ENCODE peak calls at places on chromosomes 13 and 19, in five cellular contexts. B is activated CD8-positive, alpha-beta T cell treated with anti-CD3 and anti-CD28 coated beads for 36 hours; A is fibroblast of the aortic adventitia; E is fibroblast of villous mesenchyme; T is foreskin fibroblast. X is an unnamed sample.

GRCh38 chr13:32153056-32153455 is 121.5 kb downstream of the FRY start:
- DNase-seq in B (no peak), A (peak), E (peak), T (peak), X (no peak)

GRCh38 chr19:17402982-17403855 is 2.2 kb downstream of the BST2 start:
- DNase-seq in B (peak), A (no peak), E (no peak), T (no peak), X (peak)

GRCh38 chr19:55858401-55858800 is 22.1 kb downstream of the NLRP4 start:
- DNase-seq in B (no peak), A (no peak), E (no peak), T (no peak), X (no peak)

GRCh38 chr13:85405316-85405897 is 393.8 kb downstream of the SLITRK6 start:
- DNase-seq in B (no peak), A (no peak), E (no peak), T (no peak), X (no peak)

GRCh38 chr19:13241321-13242104 is 91.3 kb downstream of the IER2 start:
- DNase-seq in B (peak), A (no peak), E (no peak), T (no peak), X (no peak)

GRCh38 chr19:43432866-43433673 is 18.4 kb downstream of the TEX101 start:
- DNase-seq in B (peak), A (peak), E (peak), T (peak), X (peak)

GRCh38 chr13:35979378-35979911 is 151.7 kb downstream of the DCLK1 start:
- DNase-seq in B (no peak), A (peak), E (peak), T (peak), X (no peak)

GRCh38 chr13:67383358-67383757 is 153.2 kb upstream of the PCDH9 start:
- DNase-seq in B (no peak), A (peak), E (no peak), T (peak), X (no peak)

GRCh38 chr13:94657167-94657566 is 55.2 kb downstream of the SOX21 start:
- DNase-seq in B (peak), A (no peak), E (peak), T (no peak), X (no peak)

GRCh38 chr13:53694814-53695533 is 666.4 kb downstream of the OLFM4 start:
- DNase-seq in B (no peak), A (no peak), E (no peak), T (no peak), X (no peak)

GRCh38 chr19:56900573-56901097 is 60.1 kb upstream of the PEG3 start:
- DNase-seq in B (no peak), A (no peak), E (peak), T (no peak), X (no peak)

GRCh38 chr13:50319603-50320296 is 304.5 kb downstream of the KCNRG start:
- DNase-seq in B (no peak), A (peak), E (peak), T (peak), X (no peak)

GRCh38 chr19:17753976-17754375 is 2.7 kb downstream of the FCHO1 start:
- DNase-seq in B (no peak), A (no peak), E (no peak), T (no peak), X (no peak)

GRCh38 chr13:52980695-52981094 is 47.9 kb upstream of the OLFM4 start:
- DNase-seq in B (no peak), A (no peak), E (no peak), T (no peak), X (no peak)

GRCh38 chr13:64453831-64454230 is 2776.3 kb downstream of the PCDH9 start:
- DNase-seq in B (no peak), A (no peak), E (no peak), T (no peak), X (no peak)

GRCh38 chr13:66074018-66074615 is 1156.0 kb downstream of the PCDH9 start:
- DNase-seq in B (no peak), A (no peak), E (no peak), T (no peak), X (no peak)

GRCh38 chr13:41562083-41562482 is 104.7 kb downstream of the RGCC start:
- DNase-seq in B (no peak), A (peak), E (peak), T (peak), X (no peak)

GRCh38 chr19:19489804-19490204 is 25.5 kb downstream of the TSSK6 start:
- DNase-seq in B (no peak), A (no peak), E (no peak), T (no peak), X (no peak)

GRCh38 chr19:40321566-40322270 is 26.5 kb downstream of the C19orf47 start:
- DNase-seq in B (no peak), A (no peak), E (no peak), T (no peak), X (no peak)

GRCh38 chr19:39470724-39471339 is 9.8 kb upstream of the TIMM50 start:
- DNase-seq in B (no peak), A (no peak), E (no peak), T (peak), X (no peak)

GRCh38 chr19:18208098-18208951 is 4.5 kb upstream of the RAB3A start:
- DNase-seq in B (peak), A (peak), E (peak), T (peak), X (peak)

GRCh38 chr13:24502567-24503375 is 9.8 kb downstream of the PARP4 start:
- DNase-seq in B (no peak), A (peak), E (peak), T (peak), X (no peak)

GRCh38 chr19:17846146-17846545 is 1.6 kb downstream of the JAK3 start:
- DNase-seq in B (peak), A (no peak), E (no peak), T (no peak), X (no peak)

GRCh38 chr13:113818700-113819295 is 45.1 kb downstream of the GAS6 start:
- DNase-seq in B (no peak), A (no peak), E (no peak), T (no peak), X (no peak)

GRCh38 chr13:113991191-113991669 is 17.4 kb upstream of the C13orf46 start:
- DNase-seq in B (no peak), A (no peak), E (no peak), T (no peak), X (no peak)

GRCh38 chr19:7197760-7198696 is 96.2 kb downstream of the INSR start:
- DNase-seq in B (peak), A (peak), E (peak), T (peak), X (peak)
- TF ChIP-seq CTCF in B (no peak), A (peak), E (no peak), T (no peak), X (no peak)

GRCh38 chr19:1841209-1841924 is 6.9 kb downstream of the REXO1 start:
- DNase-seq in B (no peak), A (no peak), E (no peak), T (no peak), X (no peak)

GRCh38 chr19:1843116-1843515 is 5.2 kb downstream of the REXO1 start:
- DNase-seq in B (no peak), A (no peak), E (no peak), T (no peak), X (no peak)

GRCh38 chr19:1844536-1845515 is 3.5 kb downstream of the REXO1 start:
- DNase-seq in B (no peak), A (no peak), E (no peak), T (no peak), X (no peak)

GRCh38 chr19:1845642-1846041 is 2.6 kb downstream of the REXO1 start:
- DNase-seq in B (no peak), A (no peak), E (no peak), T (no peak), X (no peak)

DNA sequence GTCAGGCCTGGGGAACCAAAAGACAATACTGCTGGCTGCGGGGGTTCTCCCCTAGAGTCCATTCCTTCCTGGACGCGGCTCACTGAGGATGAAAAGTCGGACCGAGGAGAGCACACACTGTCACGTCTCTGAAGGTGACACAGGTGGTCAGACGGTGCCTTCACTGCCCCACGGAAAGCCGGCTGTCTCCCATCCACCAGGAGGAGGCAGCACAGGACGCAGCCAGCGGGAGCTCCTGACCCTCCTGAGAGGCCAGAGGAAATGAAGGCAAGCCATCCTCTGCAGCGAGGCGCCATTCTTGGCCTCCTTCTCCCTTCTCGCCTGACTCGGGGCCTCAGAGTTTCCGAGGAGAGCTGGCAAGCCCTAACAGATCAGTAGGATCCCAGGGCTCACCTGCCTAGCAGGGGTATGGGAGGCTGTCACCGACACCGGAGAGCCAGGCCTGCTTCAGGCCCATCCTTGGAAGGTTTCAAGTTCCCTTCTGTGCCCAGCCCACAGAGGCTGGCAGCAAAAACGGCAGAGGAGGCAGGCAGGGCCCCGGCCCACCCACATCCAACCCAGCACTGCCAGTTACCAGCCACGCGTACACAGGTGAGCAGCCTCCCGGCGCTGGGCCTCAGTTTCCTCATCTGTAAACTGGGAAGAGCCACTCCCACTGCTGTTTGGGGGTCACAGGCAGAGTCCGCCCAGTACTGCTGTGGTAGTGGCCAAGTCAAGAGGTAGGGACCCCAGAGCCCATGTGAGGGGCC is 4.5 kb downstream of the REXO1 start:
- DNase-seq in B (no peak), A (no peak), E (no peak), T (no peak), X (no peak)
- TF ChIP-seq CTCF in B (no peak), A (no peak), E (no peak), T (no peak), X (no peak)

DNA sequence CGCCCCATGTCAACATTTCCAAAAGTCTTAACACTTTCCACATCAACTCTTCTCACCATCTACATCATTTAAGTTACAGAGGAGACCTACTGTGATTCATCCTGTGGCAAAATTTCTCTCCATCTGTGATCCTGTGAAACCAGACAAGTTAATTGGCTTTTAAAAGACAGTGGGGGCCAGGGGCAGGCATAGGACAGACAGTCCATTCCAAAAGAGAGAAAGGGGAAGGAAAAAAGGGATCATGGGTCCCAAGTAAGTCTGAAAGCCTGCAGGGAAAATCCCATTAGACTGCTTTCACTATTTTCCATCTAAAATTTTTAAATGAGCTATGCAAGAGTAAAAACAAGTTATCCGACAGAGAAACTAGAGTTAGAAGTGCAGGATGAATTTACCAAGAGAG is 121.0 kb downstream of the MRPL57 start:
- DNase-seq in B (no peak), A (no peak), E (peak), T (no peak), X (no peak)
- TF ChIP-seq CTCF in B (no peak), A (no peak), E (no peak), T (no peak), X (no peak)

GRCh38 chr13:39672378-39673132 is 17.1 kb downstream of the COG6 start:
- DNase-seq in B (no peak), A (no peak), E (peak), T (no peak), X (no peak)

GRCh38 chr13:39682310-39682709 is 26.8 kb downstream of the COG6 start:
- DNase-seq in B (no peak), A (no peak), E (no peak), T (no peak), X (no peak)

GRCh38 chr13:39675904-39676303 is 20.4 kb downstream of the COG6 start:
- DNase-seq in B (no peak), A (peak), E (no peak), T (no peak), X (no peak)

DNA sequence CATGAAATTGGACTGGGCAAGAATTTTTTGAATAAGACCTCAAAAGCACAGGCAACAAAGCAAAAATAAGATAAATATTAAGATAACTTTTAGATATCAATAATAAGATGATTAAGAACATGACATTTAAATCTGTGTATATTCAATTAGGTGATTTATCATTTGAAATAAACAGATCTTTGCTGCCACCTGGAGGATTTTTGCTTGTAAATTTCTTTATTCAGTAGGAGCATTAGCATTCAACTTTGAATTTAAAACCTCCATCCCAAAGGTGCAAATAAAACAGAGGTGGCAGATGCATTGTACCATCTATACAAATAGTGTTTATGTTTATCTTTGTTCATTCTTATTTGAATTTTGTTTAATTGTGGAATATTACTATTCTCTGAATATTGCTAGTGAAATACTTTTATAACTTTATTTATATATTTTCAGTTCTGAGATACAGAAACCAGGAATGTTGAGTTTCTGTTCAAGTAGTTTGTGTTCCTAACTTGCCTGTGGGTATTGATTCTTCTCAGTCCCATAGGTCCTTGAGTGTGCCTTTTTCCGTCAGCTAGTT is 20.9 kb downstream of the COG6 start:
- DNase-seq in B (peak), A (peak), E (peak), T (no peak), X (peak)
- TF ChIP-seq CTCF in B (peak), A (peak), E (peak), T (peak), X (peak)

GRCh38 chr13:95743192-95743591 is 66.3 kb downstream of the DNAJC3 start:
- DNase-seq in B (no peak), A (no peak), E (no peak), T (no peak), X (no peak)

GRCh38 chr13:95749545-95749944 is 72.6 kb downstream of the DNAJC3 start:
- DNase-seq in B (no peak), A (no peak), E (no peak), T (no peak), X (no peak)

GRCh38 chr13:95745289-95745688 is 68.3 kb downstream of the DNAJC3 start:
- DNase-seq in B (no peak), A (no peak), E (no peak), T (no peak), X (no peak)

GRCh38 chr13:95741584-95742563 is 64.9 kb downstream of the DNAJC3 start:
- DNase-seq in B (no peak), A (no peak), E (no peak), T (no peak), X (no peak)

GRCh38 chr13:95745752-95746151 is 68.8 kb downstream of the DNAJC3 start:
- DNase-seq in B (no peak), A (no peak), E (peak), T (no peak), X (no peak)
- TF ChIP-seq CTCF in B (no peak), A (peak), E (peak), T (peak), X (no peak)

GRCh38 chr19:32357720-32358119 is 12.3 kb downstream of the ZNF507 start:
- DNase-seq in B (no peak), A (no peak), E (no peak), T (no peak), X (no peak)
- TF ChIP-seq CTCF in B (no peak), A (peak), E (peak), T (peak), X (no peak)

GRCh38 chr19:50553134-50553703 is 15.0 kb downstream of the LRRC4B start:
- DNase-seq in B (no peak), A (no peak), E (no peak), T (no peak), X (no peak)
- TF ChIP-seq CTCF in B (no peak), A (no peak), E (no peak), T (no peak), X (no peak)

GRCh38 chr13:51865838-51866237 is 4.1 kb downstream of the CCDC70 start:
- DNase-seq in B (no peak), A (no peak), E (no peak), T (no peak), X (no peak)
- TF ChIP-seq CTCF in B (no peak), A (no peak), E (no peak), T (no peak), X (no peak)

DNA sequence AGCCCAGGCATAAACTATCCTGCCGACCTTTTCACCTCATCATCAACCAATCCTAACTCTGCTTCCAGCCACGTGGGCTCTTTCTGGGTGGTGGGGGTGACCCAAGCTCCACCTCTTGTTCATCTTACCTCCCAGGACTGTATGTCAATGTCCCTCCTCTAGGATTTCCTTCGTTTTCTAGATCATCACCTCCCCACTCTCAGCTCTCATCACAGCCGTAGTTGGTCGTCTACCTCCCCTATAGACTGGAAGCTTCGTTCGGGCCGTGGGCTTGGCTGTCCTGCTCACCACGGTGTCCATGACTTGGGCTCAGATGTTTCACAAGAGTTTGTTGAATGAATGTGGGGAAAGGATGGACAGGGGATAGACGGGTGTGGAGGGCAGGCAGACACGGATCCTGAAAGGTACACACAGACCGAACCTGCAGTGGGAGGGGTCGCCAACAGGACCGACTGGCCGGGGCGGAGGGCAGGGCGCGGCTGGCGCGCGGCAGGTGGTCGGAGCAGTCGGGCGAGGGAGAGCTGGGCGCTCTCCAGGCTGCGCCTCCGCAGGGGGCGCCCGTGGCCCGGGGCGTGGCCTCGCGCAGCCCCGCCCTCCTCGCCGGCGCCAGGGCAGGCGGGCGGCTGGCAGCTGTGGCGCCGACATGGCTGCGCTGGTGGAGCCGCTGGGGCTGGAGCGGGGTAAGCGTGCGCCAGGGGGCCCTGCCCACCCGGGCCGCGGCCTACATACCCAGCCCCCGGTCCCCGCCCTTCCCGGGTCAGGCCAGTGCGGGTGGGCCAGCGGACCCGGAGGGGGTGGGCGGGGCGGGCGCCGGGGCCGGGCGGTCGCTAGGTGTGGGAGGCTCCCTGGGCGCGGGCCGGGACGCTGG is at the start of gene LIN7B:
- DNase-seq in B (peak), A (peak), E (peak), T (peak), X (peak)
- TF ChIP-seq CTCF in B (peak), A (peak), E (peak), T (peak), X (peak)

DNA sequence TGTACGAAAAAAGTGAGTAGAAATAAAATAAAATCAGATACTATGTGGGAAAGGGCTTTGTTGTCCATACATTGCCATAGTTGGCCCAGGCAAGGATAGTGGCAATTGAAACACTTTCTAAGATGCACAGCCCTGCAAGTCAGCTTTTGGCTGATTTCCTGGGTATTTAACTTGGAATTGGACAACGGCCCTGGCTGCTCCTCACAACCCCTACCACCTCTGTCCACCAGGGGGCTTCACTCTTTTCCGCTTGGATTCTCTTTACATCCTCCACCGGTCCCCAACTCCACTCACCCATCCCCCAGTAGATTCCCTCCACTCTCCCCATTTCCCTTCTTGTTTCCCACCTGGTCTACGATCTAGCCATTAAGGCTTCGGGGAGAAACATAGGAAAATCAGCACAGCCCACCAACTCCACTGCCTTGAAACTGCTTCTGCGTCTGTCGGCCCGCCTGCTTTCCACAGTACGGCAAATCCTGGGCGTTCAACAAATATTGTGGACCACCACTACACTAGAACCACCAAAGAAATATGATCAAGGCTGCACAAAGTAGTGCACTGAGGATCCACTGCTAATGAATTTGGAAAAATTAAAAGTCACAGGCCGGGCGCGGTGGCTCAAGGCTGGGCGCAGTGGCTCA is 48.6 kb upstream of the GTF3A start:
- DNase-seq in B (peak), A (peak), E (peak), T (peak), X (peak)
- TF ChIP-seq CTCF in B (peak), A (peak), E (peak), T (peak), X (peak)

X was measured in GM20000.